ENCODE peak calls at places on chromosomes 5 and 9, in seven cellular contexts. J, A, R, G, E, T and M are unnamed samples.

GRCh38 chr9:22073349-22073748 is 64.2 kb upstream of the CDKN2B start:
- DNase-seq in J (no peak), G (no peak), R (no peak), T (no peak), E (no peak), A (no peak), M (no peak)

GRCh38 chr5:151155777-151156731 is 1.5 kb downstream of the ANXA6 start:
- DNase-seq in J (no peak), T (no peak), A (peak), E (peak), R (peak), G (no peak), M (no peak)

GRCh38 chr5:172133359-172134029 is 54.5 kb downstream of the STK10 start:
- DNase-seq in A (peak), G (no peak), R (no peak), J (peak), T (peak), E (peak), M (peak)

GRCh38 chr5:153781325-153781724 is 257.4 kb downstream of the FAM114A2 start:
- DNase-seq in E (no peak), G (no peak), A (no peak), J (no peak), T (no peak), R (no peak), M (no peak)

GRCh38 chr9:116942593-116943061 is 255.5 kb downstream of the TRIM32 start:
- DNase-seq in A (no peak), E (no peak), R (no peak), G (no peak), T (no peak), J (no peak), M (no peak)

GRCh38 chr5:124421584-124421983 is 324.9 kb downstream of the ZNF608 start:
- DNase-seq in E (no peak), R (no peak), T (no peak), A (no peak), J (no peak), G (no peak), M (no peak)

GRCh38 chr9:113992276-113992951 is 85.7 kb downstream of the AMBP start:
- DNase-seq in T (no peak), G (no peak), A (peak), E (no peak), R (no peak), J (no peak), M (no peak)

GRCh38 chr9:112867275-112867991 is 23.2 kb downstream of the SLC46A2 start:
- DNase-seq in J (peak), E (no peak), T (peak), R (peak), G (no peak), A (peak), M (peak)

GRCh38 chr9:19229725-19230355 is 653 bp upstream of the DENND4C start:
- DNase-seq in E (peak), G (peak), J (no peak), A (no peak), T (no peak), R (peak), M (no peak)

GRCh38 chr9:135804588-135805421 is 102.5 kb downstream of the CAMSAP1 start:
- DNase-seq in A (no peak), E (no peak), T (no peak), J (no peak), R (peak), G (no peak), M (no peak)

GRCh38 chr5:16539169-16539666 is 73.6 kb upstream of the ZNF622 start:
- DNase-seq in A (peak), R (peak), T (peak), J (peak), G (no peak), E (peak), M (peak)

GRCh38 chr5:45772402-45772801 is 76.2 kb upstream of the HCN1 start:
- DNase-seq in E (no peak), G (no peak), R (no peak), A (no peak), T (no peak), J (no peak), M (no peak)

GRCh38 chr5:177300236-177300880 is 3.2 kb downstream of the RAB24 start:
- DNase-seq in T (peak), J (no peak), G (peak), E (peak), R (no peak), A (peak), M (no peak)

GRCh38 chr9:137606005-137606601 is 617 bp downstream of the ARRDC1 start:
- DNase-seq in E (no peak), A (peak), R (no peak), G (peak), J (no peak), T (peak), M (no peak)

GRCh38 chr9:136525207-136525606 is 20.6 kb downstream of the NOTCH1 start:
- DNase-seq in R (no peak), A (no peak), E (no peak), G (peak), T (no peak), J (no peak), M (no peak)

GRCh38 chr5:170963521-170963920 is 101.7 kb downstream of the RANBP17 start:
- DNase-seq in E (no peak), R (no peak), T (no peak), J (no peak), A (no peak), G (no peak), M (no peak)

GRCh38 chr5:80852331-80853245 is 107.6 kb upstream of the RASGRF2 start:
- DNase-seq in G (no peak), T (no peak), R (peak), J (no peak), A (no peak), E (no peak), M (no peak)

GRCh38 chr9:137316012-137316981 is 14.2 kb upstream of the NRARP start:
- DNase-seq in A (peak), R (no peak), E (peak), T (no peak), J (no peak), G (peak), M (no peak)

GRCh38 chr5:42321800-42322199 is 101.4 kb upstream of the GHR start:
- DNase-seq in T (no peak), A (no peak), E (no peak), J (no peak), G (no peak), R (no peak), M (no peak)

GRCh38 chr9:123356851-123357747 is 1.1 kb downstream of the CRB2 start:
- DNase-seq in G (no peak), E (no peak), A (no peak), R (no peak), T (no peak), J (no peak), M (no peak)

GRCh38 chr5:180782748-180783147 is 19.9 kb downstream of the MGAT1 start:
- DNase-seq in J (no peak), R (no peak), T (no peak), A (no peak), G (no peak), E (no peak), M (no peak)

GRCh38 chr9:129458155-129458661 is 162.7 kb downstream of the C9orf50 start:
- DNase-seq in R (peak), A (no peak), T (peak), J (no peak), E (peak), G (no peak), M (no peak)

GRCh38 chr5:89117131-89117644 is 234.2 kb upstream of the MEF2C start:
- DNase-seq in A (no peak), R (no peak), G (no peak), J (no peak), T (no peak), E (no peak), M (no peak)

GRCh38 chr5:166436857-166437256 is 1854.6 kb upstream of the WWC1 start:
- DNase-seq in R (no peak), E (no peak), A (no peak), T (no peak), G (no peak), J (no peak), M (no peak)

GRCh38 chr5:139207302-139208000 is 9.3 kb upstream of the SIL1 start:
- DNase-seq in J (no peak), G (no peak), E (no peak), R (no peak), T (no peak), A (no peak), M (no peak)

GRCh38 chr5:95511606-95512005 is 43.2 kb downstream of the SKIC3 start:
- DNase-seq in R (no peak), G (no peak), J (no peak), E (no peak), T (no peak), A (no peak), M (no peak)

GRCh38 chr9:126708178-126708577 is 94.5 kb downstream of the LMX1B start:
- DNase-seq in A (no peak), E (peak), T (peak), J (no peak), G (no peak), R (no peak), M (no peak)

GRCh38 chr5:144698454-144698853 is 527.8 kb downstream of the KCTD16 start:
- DNase-seq in J (no peak), R (no peak), T (no peak), G (no peak), A (no peak), E (no peak), M (no peak)

GRCh38 chr9:113545068-113545467 is 81.5 kb downstream of the RGS3 start:
- DNase-seq in G (no peak), A (no peak), J (no peak), R (no peak), T (no peak), E (peak), M (no peak)

GRCh38 chr5:88923623-88924619 is 40.9 kb upstream of the MEF2C start:
- DNase-seq in A (no peak), E (no peak), G (no peak), R (no peak), T (no peak), J (no peak), M (no peak)

GRCh38 chr5:160188151-160188967 is 40.9 kb upstream of the FABP6 start:
- DNase-seq in T (peak), E (peak), R (no peak), G (peak), J (no peak), A (peak), M (peak)

GRCh38 chr5:159100022-159100927 is 559 bp upstream of the EBF1 start:
- DNase-seq in G (peak), T (peak), A (peak), E (peak), R (no peak), J (peak), M (peak)

GRCh38 chr5:138448481-138449398 is 9.9 kb downstream of the REEP2 start:
- DNase-seq in T (no peak), E (no peak), R (no peak), A (no peak), G (no peak), J (no peak), M (no peak)

GRCh38 chr5:68918306-68918705 is 175.5 kb upstream of the SLC30A5 start:
- DNase-seq in E (no peak), G (no peak), J (no peak), A (no peak), T (no peak), R (no peak), M (no peak)

GRCh38 chr9:100590481-100590880 is 12.6 kb downstream of the CAVIN4 start:
- DNase-seq in A (no peak), J (no peak), T (no peak), R (no peak), G (no peak), E (no peak), M (no peak)

GRCh38 chr9:82810902-82811301 is 252.0 kb downstream of the RASEF start:
- DNase-seq in A (no peak), G (no peak), R (no peak), E (no peak), J (no peak), T (no peak), M (no peak)

GRCh38 chr9:99488109-99489042 is 266.3 kb downstream of the SEC61B start:
- DNase-seq in T (no peak), E (no peak), R (no peak), G (no peak), J (no peak), A (no peak), M (no peak)

GRCh38 chr9:99485461-99485860 is 263.4 kb downstream of the SEC61B start:
- DNase-seq in J (no peak), A (no peak), G (no peak), T (no peak), R (no peak), E (no peak), M (no peak)

GRCh38 chr9:99490736-99491135 is 268.7 kb downstream of the SEC61B start:
- DNase-seq in T (no peak), G (no peak), A (no peak), E (no peak), J (no peak), R (no peak), M (peak)

GRCh38 chr9:99489043-99489378 is 266.9 kb downstream of the SEC61B start:
- DNase-seq in J (no peak), E (no peak), R (no peak), T (no peak), G (no peak), A (no peak), M (peak)

DNA sequence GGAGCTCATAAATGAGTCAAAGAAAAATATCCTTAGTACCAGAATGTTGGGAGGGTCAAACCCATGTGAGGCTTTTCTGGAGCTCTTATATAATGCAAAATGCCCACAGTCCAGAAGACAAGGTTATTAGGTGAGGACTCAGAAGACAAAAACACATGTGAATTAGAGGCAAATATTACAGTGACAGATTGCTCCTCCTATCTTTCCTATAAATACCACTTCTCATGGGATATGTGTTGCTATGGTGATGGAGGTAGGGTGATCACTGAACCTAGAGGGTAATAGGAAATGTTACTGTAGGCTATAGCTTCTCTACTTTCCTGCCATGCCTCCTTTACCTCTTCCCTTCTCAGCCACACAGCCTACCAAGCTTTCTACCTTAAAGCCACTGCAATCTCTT is 264.6 kb downstream of the SEC61B start:
- DNase-seq in A (no peak), J (no peak), R (no peak), T (no peak), G (no peak), E (no peak), M (no peak)
- TF ChIP-seq CTCF in A (no peak), J (no peak), R (no peak), T (no peak), G (no peak), E (no peak), M (no peak)

GRCh38 chr5:91928751-91929521 is 545.8 kb upstream of the ARRDC3 start:
- DNase-seq in T (no peak), A (no peak), R (no peak), E (no peak), J (no peak), G (no peak), M (no peak)

GRCh38 chr5:91925249-91925648 is 542.1 kb upstream of the ARRDC3 start:
- DNase-seq in A (no peak), G (no peak), R (peak), T (no peak), J (no peak), E (no peak), M (no peak)

GRCh38 chr5:91927439-91927838 is 544.3 kb upstream of the ARRDC3 start:
- DNase-seq in J (no peak), R (no peak), E (no peak), G (no peak), A (no peak), T (no peak), M (no peak)

DNA sequence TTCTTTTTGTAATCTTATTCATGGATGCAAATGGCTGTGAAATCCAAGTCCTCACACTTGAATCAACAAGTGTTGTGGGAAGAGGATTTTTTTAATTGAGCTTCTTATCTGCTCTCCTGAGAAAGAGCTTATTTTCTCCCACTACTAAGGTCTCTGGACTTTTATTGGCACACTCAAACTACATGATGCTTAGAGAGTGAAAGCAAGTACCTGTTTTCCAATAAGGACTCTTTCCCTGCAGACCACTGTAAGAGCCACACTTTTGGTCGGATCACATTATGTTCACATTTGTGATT is 546.4 kb upstream of the ARRDC3 start:
- DNase-seq in T (no peak), G (no peak), R (no peak), J (no peak), E (no peak), A (no peak), M (no peak)
- TF ChIP-seq CTCF in T (no peak), G (no peak), R (no peak), J (no peak), E (no peak), A (no peak), M (no peak)

DNA sequence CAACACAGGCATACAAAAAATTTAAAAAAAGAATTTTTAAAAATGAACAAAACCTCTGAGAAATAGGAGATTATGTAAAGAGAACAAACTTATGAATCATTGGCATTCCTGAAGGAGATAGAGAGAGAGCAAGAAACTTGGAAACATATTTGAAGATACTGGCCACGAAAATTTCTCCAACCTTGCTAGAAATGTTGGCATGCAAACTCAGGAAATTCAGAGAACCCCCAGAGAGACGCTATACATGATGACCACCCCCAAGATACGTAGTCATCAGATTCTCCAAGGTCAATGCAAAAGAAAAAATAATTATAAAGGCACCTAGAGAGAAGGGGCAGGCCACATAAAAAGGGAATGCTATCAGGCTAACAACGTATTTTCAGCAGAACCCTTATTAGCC is 472.5 kb downstream of the MTRR start:
- DNase-seq in E (no peak), T (no peak), A (no peak), J (no peak), R (no peak), G (no peak), M (no peak)
- TF ChIP-seq CTCF in E (no peak), T (no peak), A (no peak), J (no peak), R (no peak), G (no peak), M (no peak)

GRCh38 chr5:42250-42649 is 49.7 kb upstream of the PLEKHG4B start:
- DNase-seq in E (no peak), R (no peak), A (peak), T (no peak), G (peak), J (no peak), M (no peak)
- TF ChIP-seq CTCF in E (no peak), R (peak), A (peak), T (no peak), G (peak), J (no peak), M (peak)

GRCh38 chr5:61167382-61167781 is 5.1 kb upstream of the SMIM15 start:
- DNase-seq in G (no peak), J (no peak), A (peak), E (no peak), R (no peak), T (no peak), M (no peak)
- TF ChIP-seq CTCF in G (no peak), J (no peak), A (peak), E (no peak), R (peak), T (no peak), M (peak)

DNA sequence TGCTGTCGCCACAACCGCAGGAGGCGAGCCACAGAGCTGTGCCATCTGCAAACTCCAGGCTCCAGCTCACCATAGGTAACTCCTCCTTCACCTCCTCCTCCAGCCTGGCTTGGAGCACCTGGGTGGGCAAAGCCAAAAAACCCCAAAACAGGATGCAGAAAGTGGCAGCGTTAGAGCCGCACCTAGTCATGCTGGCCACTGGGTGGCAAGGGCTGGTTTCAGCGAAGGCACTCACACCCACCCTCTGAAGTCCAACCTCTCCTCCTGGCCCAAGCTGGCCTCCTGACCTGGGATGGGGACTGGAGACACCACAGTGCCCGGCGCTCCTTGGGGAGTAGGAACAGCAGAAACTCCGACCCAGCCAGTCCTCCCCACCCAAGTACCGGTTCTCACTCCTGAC is 28.7 kb upstream of the ZNF354B start:
- DNase-seq in G (no peak), A (no peak), T (no peak), J (no peak), R (no peak), E (no peak), M (no peak)
- TF ChIP-seq CTCF in G (no peak), A (no peak), T (no peak), J (no peak), R (no peak), E (no peak), M (no peak)

DNA sequence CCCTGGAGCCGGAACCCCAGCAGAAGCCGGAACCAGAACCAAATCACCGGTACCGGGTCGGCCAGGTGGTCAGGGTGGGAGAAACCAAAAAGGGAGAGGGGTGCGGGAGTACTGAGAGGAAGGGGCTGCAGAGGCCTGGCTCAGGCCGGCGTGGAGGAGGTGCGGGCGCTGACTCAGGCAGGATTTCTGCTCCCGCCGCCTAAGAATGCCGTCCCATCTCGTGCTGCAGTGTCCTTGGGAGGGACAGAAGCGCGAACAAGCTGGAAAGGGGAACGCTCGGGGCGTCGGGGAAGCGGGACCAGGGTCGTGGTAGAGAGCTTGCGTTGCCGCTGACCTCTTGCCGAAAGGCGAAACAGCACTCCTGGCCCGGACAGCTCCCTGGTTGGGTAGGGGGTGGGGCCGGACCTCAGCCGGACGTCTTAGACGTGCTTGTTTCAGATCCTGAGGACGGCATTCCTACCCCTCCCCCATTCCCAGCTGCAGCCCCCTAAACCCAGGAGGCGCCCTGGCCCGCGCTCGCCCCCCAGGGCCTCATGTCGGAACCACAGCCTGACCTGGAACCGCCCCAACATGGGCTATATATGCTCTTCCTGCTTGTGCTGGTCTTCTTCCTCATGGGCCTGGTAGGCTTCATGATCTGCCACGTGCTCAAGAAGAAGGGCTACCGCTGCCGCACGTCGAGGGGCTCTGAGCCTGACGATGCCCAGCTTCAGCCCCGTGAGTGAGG is 1.1 kb downstream of the RELL2 start:
- DNase-seq in T (peak), G (peak), E (peak), J (no peak), R (peak), A (peak), M (no peak)
- TF ChIP-seq CTCF in T (no peak), G (peak), E (peak), J (peak), R (peak), A (peak), M (peak)

GRCh38 chr5:98769006-98769255 is 4.5 kb upstream of the RGMB start:
- DNase-seq in A (no peak), R (no peak), G (peak), J (no peak), E (no peak), T (no peak), M (no peak)

GRCh38 chr5:98768160-98769005 is 5.1 kb upstream of the RGMB start:
- DNase-seq in J (no peak), T (peak), G (peak), E (no peak), A (peak), R (peak), M (no peak)

GRCh38 chr5:98770158-98770910 is 3.1 kb upstream of the RGMB start:
- DNase-seq in J (no peak), E (peak), T (peak), G (peak), A (peak), R (peak), M (peak)

GRCh38 chr5:98770911-98771322 is 2.5 kb upstream of the RGMB start:
- DNase-seq in J (no peak), A (no peak), E (no peak), R (no peak), G (no peak), T (no peak), M (no peak)

GRCh38 chr5:98769256-98770157 is 4.0 kb upstream of the RGMB start:
- DNase-seq in G (peak), E (peak), T (no peak), J (no peak), A (peak), R (no peak), M (peak)
- TF ChIP-seq CTCF in G (peak), E (no peak), T (no peak), J (no peak), A (no peak), R (peak), M (no peak)